ENCODE peak calls at places on chromosomes 1 and 21, in six cellular contexts. E, J, V, Y, S and C are unnamed samples.

GRCh38 chr1:101408212-101409042 is 171.6 kb downstream of the S1PR1 start:
- DNase-seq in Y (no peak), S (no peak), E (no peak), V (no peak), J (no peak), C (no peak)

GRCh38 chr1:182608236-182608635 is 4.0 kb upstream of the RGS16 start:
- DNase-seq in J (no peak), Y (no peak), E (no peak), S (no peak), V (no peak), C (peak; percentile 44)

GRCh38 chr1:7278045-7278444 is 492.8 kb downstream of the CAMTA1 start:
- DNase-seq in V (no peak), Y (no peak), J (no peak), S (no peak), E (no peak), C (no peak)

GRCh38 chr1:85584264-85584781 is 3.8 kb downstream of the CCN1 start:
- DNase-seq in V (peak; percentile 96), Y (peak; percentile 92), J (no peak), S (peak; percentile 92), E (no peak), C (no peak)

GRCh38 chr21:46517361-46517760 is 58.7 kb downstream of the DIP2A start:
- DNase-seq in J (no peak), E (no peak), Y (no peak), S (no peak), V (no peak), C (no peak)

GRCh38 chr1:12102066-12102465 is 39.0 kb downstream of the TNFRSF8 start:
- DNase-seq in S (no peak), J (no peak), Y (no peak), V (no peak), E (no peak), C (no peak)

GRCh38 chr1:240888039-240888786 is 276.3 kb upstream of the GREM2 start:
- DNase-seq in J (peak; percentile 82), V (no peak), Y (no peak), E (peak; percentile 84), S (peak; percentile 8), C (peak; percentile 62)

GRCh38 chr1:244437108-244437507 is 14.6 kb downstream of the ADSS2 start:
- DNase-seq in Y (peak; percentile 47), S (peak; percentile 78), V (no peak), J (no peak), E (no peak), C (no peak)

GRCh38 chr21:31873696-31874599 is 1.1 kb downstream of the HUNK start:
- DNase-seq in S (peak; percentile 70), Y (peak; percentile 12), V (peak; percentile 28), J (peak; percentile 60), E (peak; percentile 65), C (peak; percentile 91)

GRCh38 chr1:153962088-153963029 is 978 bp downstream of the SLC39A1 start:
- DNase-seq in S (peak; percentile 71), V (peak; percentile 85), Y (no peak), E (no peak), J (no peak), C (no peak)

GRCh38 chr1:54037476-54037875 is 15.5 kb downstream of the TMEM59 start:
- DNase-seq in J (no peak), E (no peak), V (no peak), Y (peak; percentile 29), S (peak; percentile 36), C (no peak)
- H3K9ac ChIP-seq in J (no peak overlapping the region), E (no peak overlapping the region), V (no peak overlapping the region), Y (no peak overlapping the region), S (no peak overlapping the region), C (no peak overlapping the region)

DNA sequence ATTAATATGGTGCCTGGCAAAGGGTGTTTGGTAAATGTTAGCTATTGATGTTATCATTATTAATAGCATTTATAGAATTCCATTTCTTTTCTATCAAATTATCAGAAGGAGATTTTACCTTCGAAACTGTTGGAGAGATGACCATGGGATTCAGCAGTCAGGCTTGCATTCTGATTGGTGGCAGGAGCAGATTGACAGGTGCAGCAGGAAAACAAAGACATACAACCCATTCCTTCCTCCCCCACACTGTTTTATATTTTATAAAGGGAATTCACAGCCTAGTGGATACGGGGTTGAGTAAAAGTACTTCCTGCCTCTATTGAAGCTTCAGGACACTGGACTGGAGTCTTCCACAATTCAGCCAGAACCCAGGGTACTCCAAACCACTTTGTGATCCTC is 55.1 kb upstream of the SYT14 start:
- DNase-seq in J (no peak), S (no peak), E (no peak), V (no peak), Y (no peak), C (no peak)
- H3K9ac ChIP-seq in J (no peak overlapping the region), S (no peak overlapping the region), E (no peak overlapping the region), V (peak overlapping the region; percentile 87), Y (peak overlapping the region; percentile 79), C (peak overlapping the region; percentile 68)

GRCh38 chr1:10687142-10687715 is 109.2 kb downstream of the CASZ1 start:
- DNase-seq in V (no peak), S (no peak), E (no peak), Y (no peak), J (no peak), C (no peak)
- H3K9ac ChIP-seq in V (no peak overlapping the region), S (no peak overlapping the region), E (no peak overlapping the region), Y (no peak overlapping the region), J (no peak overlapping the region), C (no peak overlapping the region)

DNA sequence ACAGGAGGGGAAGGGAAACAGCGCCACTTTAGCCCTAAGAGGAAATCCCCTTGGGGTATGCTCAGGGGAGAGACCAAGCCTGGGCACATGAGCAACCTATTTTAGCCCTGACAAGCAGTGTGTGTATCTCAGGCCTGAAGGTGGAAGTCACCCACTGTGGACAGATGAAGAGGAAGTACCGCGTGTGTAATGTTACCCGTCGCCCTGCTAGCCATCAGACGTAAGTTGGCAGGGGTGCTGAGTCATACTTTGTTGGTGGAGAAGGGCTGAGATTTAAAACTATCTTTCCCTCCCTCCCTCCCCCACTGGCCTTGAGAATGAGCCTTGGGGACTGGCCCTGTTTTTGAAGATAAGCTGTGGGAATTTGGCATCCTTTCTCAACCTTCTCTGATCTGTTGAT is 11.2 kb downstream of the AGO1 start:
- DNase-seq in S (no peak), V (peak; percentile 41), E (no peak), Y (peak; percentile 22), J (no peak), C (no peak)
- H3K9ac ChIP-seq in S (no peak overlapping the region), V (no peak overlapping the region), E (no peak overlapping the region), Y (no peak overlapping the region), J (no peak overlapping the region), C (no peak overlapping the region)

DNA sequence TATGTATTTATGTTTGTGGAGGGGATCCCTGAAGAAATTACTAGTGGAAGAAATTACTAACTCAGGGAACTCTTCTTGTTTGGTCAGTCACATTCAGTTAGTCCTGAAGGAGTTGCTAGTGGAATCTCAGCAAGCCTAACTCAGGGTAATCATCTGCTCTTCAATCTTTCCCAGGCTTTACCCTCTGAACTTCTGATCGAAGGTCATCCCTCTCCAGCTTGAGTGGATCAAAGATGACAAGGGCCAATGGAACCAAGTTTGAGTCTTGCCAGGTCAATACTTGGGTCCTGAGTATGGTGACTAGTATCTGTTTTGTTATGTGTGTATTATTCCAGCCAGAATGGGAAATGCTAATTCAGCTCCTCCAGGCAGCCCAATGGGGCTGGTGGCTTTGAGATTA is 49.3 kb downstream of the CFH start:
- DNase-seq in V (no peak), Y (no peak), S (no peak), J (no peak), E (no peak), C (no peak)
- H3K9ac ChIP-seq in V (no peak overlapping the region), Y (no peak overlapping the region), S (no peak overlapping the region), J (no peak overlapping the region), E (no peak overlapping the region), C (no peak overlapping the region)